ENCODE peak calls at places on chromosomes 1 and 21, in six cellular contexts. I is IMR-90, K is ovary, W is dorsolateral prefrontal cortex, P is MM.1S, O is AG04450. M is an unnamed sample.

GRCh38 chr1:94739521-94740061 is 80.6 kb upstream of the SLC44A3 start:
- DNase-seq in K (no peak), O (peak), P (no peak), I (peak), W (no peak), M (no peak)

GRCh38 chr1:62746809-62747138 is 37.2 kb upstream of the ATG4C start:
- DNase-seq in K (no peak), P (no peak), O (no peak), I (no peak), W (no peak), M (no peak)

GRCh38 chr1:196466656-196467055 is 141.6 kb downstream of the KCNT2 start:
- DNase-seq in K (no peak), W (no peak), P (no peak), I (peak), O (peak), M (no peak)

GRCh38 chr1:164644774-164645634 is 86.0 kb downstream of the PBX1 start:
- DNase-seq in I (peak), P (no peak), O (peak), K (no peak), W (no peak), M (peak)

GRCh38 chr1:161119017-161119378 is 1.1 kb downstream of the NIT1 start:
- DNase-seq in W (no peak), O (no peak), P (no peak), I (no peak), K (peak), M (no peak)

GRCh38 chr1:203186446-203187305 is at the start of gene CHI3L1:
- DNase-seq in I (no peak), O (no peak), P (no peak), W (peak), K (peak), M (peak)

GRCh38 chr21:29449306-29449940 is 150.7 kb downstream of the BACH1 start:
- DNase-seq in K (no peak), O (no peak), W (no peak), I (no peak), P (no peak), M (no peak)

GRCh38 chr1:245956225-245956624 is 550.9 kb downstream of the SMYD3 start:
- DNase-seq in P (no peak), I (peak), O (no peak), K (no peak), W (no peak), M (no peak)

GRCh38 chr1:97999320-97999719 is 78.5 kb upstream of the DPYD start:
- DNase-seq in O (peak), W (no peak), I (peak), K (no peak), P (no peak), M (no peak)

GRCh38 chr1:150415800-150416199 is 51.9 kb downstream of the RPRD2 start:
- DNase-seq in P (peak), K (no peak), W (no peak), I (no peak), O (no peak), M (no peak)

GRCh38 chr1:221783936-221784335 is 42.0 kb upstream of the DUSP10 start:
- DNase-seq in I (no peak), O (no peak), W (no peak), P (no peak), K (no peak), M (no peak)

GRCh38 chr1:207002731-207003146 is 29.8 kb downstream of the C1orf116 start:
- DNase-seq in W (no peak), K (no peak), I (peak), O (no peak), P (no peak), M (no peak)

GRCh38 chr1:56516539-56517252 is 62.7 kb downstream of the PLPP3 start:
- DNase-seq in P (peak), I (peak), W (no peak), O (no peak), K (no peak), M (no peak)

GRCh38 chr1:36996106-36996505 is 38.2 kb downstream of the GRIK3 start:
- DNase-seq in O (no peak), P (no peak), K (no peak), I (no peak), W (no peak), M (no peak)

GRCh38 chr1:183840140-183840539 is 35.2 kb downstream of the RGL1 start:
- DNase-seq in W (no peak), I (peak), K (no peak), O (no peak), P (no peak), M (no peak)

GRCh38 chr1:207810173-207810572 is 58.3 kb downstream of the CD46 start:
- DNase-seq in W (no peak), K (no peak), I (peak), O (no peak), P (no peak), M (no peak)

GRCh38 chr1:167936068-167936929 is at the start of gene DCAF6:
- DNase-seq in I (peak), W (peak), O (peak), K (peak), P (peak), M (peak)

GRCh38 chr21:28091500-28091899 is 901.2 kb downstream of the LTN1 start:
- DNase-seq in W (no peak), O (no peak), I (no peak), P (no peak), K (no peak), M (no peak)

GRCh38 chr1:153548722-153549695 is at the start of gene S100A3:
- DNase-seq in I (peak), O (no peak), W (no peak), K (peak), P (no peak), M (peak)

GRCh38 chr1:61265665-61266064 is 183.3 kb downstream of the NFIA start:
- DNase-seq in P (no peak), W (no peak), I (no peak), K (no peak), O (no peak), M (no peak)

GRCh38 chr21:45997495-45998275 is 16.1 kb downstream of the COL6A1 start:
- DNase-seq in I (no peak), P (no peak), W (peak), K (peak), O (no peak), M (peak)

GRCh38 chr1:25673962-25674928 is 57.7 kb downstream of the MAN1C1 start:
- DNase-seq in K (no peak), O (no peak), P (no peak), I (no peak), W (no peak), M (no peak)

GRCh38 chr1:230875370-230875769 is 7.0 kb upstream of the C1orf198 start:
- DNase-seq in W (no peak), O (no peak), P (no peak), I (no peak), K (no peak), M (no peak)

GRCh38 chr1:72399807-72400206 is 117.5 kb upstream of the NEGR1 start:
- DNase-seq in K (no peak), O (no peak), I (no peak), W (no peak), P (no peak), M (no peak)
- H3K27ac ChIP-seq in K (no peak), O (no peak), I (no peak), W (no peak), P (no peak), M (no peak)

GRCh38 chr1:201481761-201482493 is 12.9 kb upstream of the PHLDA3 start:
- DNase-seq in O (no peak), K (peak), W (peak), P (peak), I (peak), M (peak)
- H3K4me3 ChIP-seq in O (no peak), K (peak), W (peak), P (peak), I (no peak), M (peak)

GRCh38 chr1:34792868-34793727 is at the start of gene GJA4:
- DNase-seq in O (no peak), W (no peak), P (no peak), I (no peak), K (no peak), M (no peak)
- H3K27ac ChIP-seq in O (no peak), W (peak), P (no peak), I (no peak), K (peak), M (peak)

DNA sequence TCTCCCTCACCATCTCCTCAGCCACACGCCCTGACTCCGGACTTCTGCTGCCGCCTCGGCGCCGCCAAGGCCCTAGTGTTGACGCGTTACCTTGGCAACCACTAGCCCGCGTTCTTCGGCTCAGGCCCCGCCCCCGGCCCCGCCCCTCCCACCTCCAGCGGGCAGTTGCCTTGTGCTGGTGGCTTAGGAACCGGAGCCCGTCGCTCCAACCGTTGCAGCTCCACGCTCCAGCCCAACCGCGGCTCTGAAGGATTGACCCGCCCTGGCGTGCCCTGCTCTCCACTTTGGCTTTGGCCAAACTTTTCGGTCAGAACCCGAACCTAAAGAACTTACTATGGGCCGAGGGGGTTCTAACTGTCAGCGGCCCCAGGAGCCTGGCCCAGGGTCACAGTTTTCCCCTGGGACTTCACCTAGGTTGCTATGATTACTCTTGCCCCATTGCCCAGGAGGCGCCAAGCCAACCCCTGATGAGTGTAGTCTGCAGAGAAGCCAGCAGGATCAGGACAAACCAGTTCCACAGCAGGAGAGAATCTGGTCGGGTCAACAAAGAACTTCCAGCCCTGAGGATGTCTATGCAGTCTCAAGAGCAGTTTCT is at the start of gene CFAP45:
- DNase-seq in P (no peak), K (peak), W (no peak), I (peak), O (no peak), M (peak)
- H3K4me3 ChIP-seq in P (no peak), K (no peak), W (no peak), I (no peak), O (no peak), M (no peak)

GRCh38 chr1:223017291-223017690 is 125.8 kb downstream of the TLR5 start:
- DNase-seq in P (no peak), I (no peak), K (no peak), W (no peak), O (no peak), M (no peak)

GRCh38 chr1:223014142-223014873 is 128.7 kb downstream of the TLR5 start:
- DNase-seq in K (no peak), O (no peak), I (no peak), P (no peak), W (no peak), M (no peak)

GRCh38 chr1:223016890-223017289 is 126.2 kb downstream of the TLR5 start:
- DNase-seq in W (no peak), P (no peak), I (no peak), K (no peak), O (no peak), M (no peak)

GRCh38 chr1:223018534-223018933 is 124.5 kb downstream of the TLR5 start:
- DNase-seq in P (no peak), K (no peak), W (no peak), O (no peak), I (no peak), M (no peak)

DNA sequence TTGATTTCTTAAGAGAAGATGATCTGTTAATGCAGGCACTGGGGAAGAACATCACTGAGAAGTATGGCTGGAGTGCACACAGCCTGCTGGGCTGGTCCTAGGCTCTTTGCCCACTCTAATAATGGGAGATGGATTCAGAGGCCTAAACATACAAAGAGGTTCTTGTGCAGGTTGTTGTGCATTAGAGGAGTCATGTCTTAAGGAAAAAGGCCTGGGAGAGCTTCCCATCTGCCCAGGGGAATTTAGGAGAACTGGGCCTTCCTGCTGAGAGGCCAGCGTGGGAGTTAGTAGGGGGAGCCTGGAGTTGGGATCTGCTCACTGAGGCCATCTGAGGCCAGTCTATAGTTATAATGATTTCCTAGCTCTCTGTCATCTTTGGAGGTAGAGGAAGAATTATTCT is 126.7 kb downstream of the TLR5 start:
- DNase-seq in O (no peak), I (no peak), P (no peak), W (no peak), K (no peak), M (no peak)
- H3K27ac ChIP-seq in O (no peak), I (no peak), P (no peak), W (no peak), K (no peak), M (no peak)

GRCh38 chr1:172900359-172900997 is 150.3 kb downstream of the TNFSF18 start:
- DNase-seq in K (no peak), O (no peak), I (no peak), P (no peak), W (no peak), M (no peak)

GRCh38 chr1:172895761-172896160 is 155.0 kb downstream of the TNFSF18 start:
- DNase-seq in I (no peak), O (no peak), W (no peak), P (no peak), K (no peak), M (no peak)

GRCh38 chr1:172898866-172899265 is 151.9 kb downstream of the TNFSF18 start:
- DNase-seq in W (no peak), P (no peak), I (peak), O (no peak), K (no peak), M (no peak)

GRCh38 chr1:172895050-172895460 is 155.7 kb downstream of the TNFSF18 start:
- DNase-seq in K (no peak), I (peak), W (no peak), O (no peak), P (peak), M (no peak)

GRCh38 chr1:172897738-172898137 is 153.0 kb downstream of the TNFSF18 start:
- DNase-seq in O (no peak), K (no peak), W (no peak), P (no peak), I (peak), M (no peak)
- H3K4me3 ChIP-seq in O (no peak), K (no peak), W (no peak), P (no peak), I (no peak), M (no peak)

GRCh38 chr21:35441868-35442582 is 392.9 kb upstream of the RUNX1 start:
- DNase-seq in I (no peak), P (no peak), W (no peak), K (no peak), O (no peak), M (no peak)

GRCh38 chr21:35437941-35438340 is 388.8 kb upstream of the RUNX1 start:
- DNase-seq in K (no peak), I (no peak), O (no peak), P (no peak), W (no peak), M (no peak)

GRCh38 chr21:35438643-35439404 is 389.7 kb upstream of the RUNX1 start:
- DNase-seq in W (no peak), I (peak), K (no peak), O (no peak), P (peak), M (no peak)

DNA sequence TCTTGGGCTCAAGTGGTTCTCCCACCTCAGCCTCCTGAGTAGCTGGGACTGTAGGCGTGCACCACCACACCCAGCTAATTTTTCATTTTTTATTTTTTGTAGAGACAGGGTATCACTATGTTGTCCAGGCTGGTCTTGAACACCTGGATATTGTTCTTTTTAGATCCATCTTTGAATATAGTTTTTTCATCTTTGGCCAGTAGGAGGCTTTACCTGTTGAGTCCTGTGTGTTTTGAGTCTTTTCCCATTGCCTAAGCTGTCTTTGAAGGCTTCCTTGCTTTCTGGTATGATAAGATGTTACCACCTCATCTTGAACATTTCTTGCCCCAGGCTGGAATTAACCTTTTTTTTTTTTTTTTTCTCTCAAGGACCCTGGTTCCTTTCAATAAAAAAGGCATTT is 387.8 kb upstream of the RUNX1 start:
- DNase-seq in O (no peak), K (no peak), W (no peak), I (no peak), P (no peak), M (no peak)
- H3K27ac ChIP-seq in O (no peak), K (no peak), W (no peak), I (no peak), P (no peak), M (no peak)

GRCh38 chr1:116258668-116259419 is 114.2 kb upstream of the ATP1A1 start:
- DNase-seq in O (no peak), W (no peak), K (no peak), I (no peak), P (no peak), M (no peak)

GRCh38 chr1:116260096-116260495 is 112.9 kb upstream of the ATP1A1 start:
- DNase-seq in W (no peak), P (no peak), O (no peak), K (no peak), I (no peak), M (no peak)

GRCh38 chr1:116261227-116261626 is 111.8 kb upstream of the ATP1A1 start:
- DNase-seq in P (no peak), K (no peak), O (no peak), I (no peak), W (no peak), M (no peak)

GRCh38 chr1:116259665-116260064 is 113.4 kb upstream of the ATP1A1 start:
- DNase-seq in K (no peak), P (peak), W (no peak), I (no peak), O (no peak), M (no peak)

DNA sequence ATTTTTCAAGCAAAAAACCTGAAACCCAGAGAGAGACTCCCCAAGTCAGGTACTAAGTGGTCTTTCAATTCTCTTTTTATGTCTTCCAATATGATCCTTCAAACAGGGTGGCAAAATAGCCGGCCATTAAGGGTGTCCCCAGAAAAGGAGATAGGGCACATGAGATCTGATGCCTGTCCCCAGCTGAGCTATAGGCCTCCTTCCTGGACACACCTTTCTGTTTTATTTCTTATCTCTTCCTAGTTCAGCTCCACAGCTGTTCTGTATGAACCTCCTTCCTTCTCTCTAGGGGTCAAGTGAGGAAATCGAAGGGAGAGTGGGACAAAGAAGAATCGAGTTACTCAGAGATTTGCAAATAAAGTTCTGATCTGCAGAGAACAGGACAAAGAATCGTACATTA is 112.4 kb upstream of the ATP1A1 start:
- DNase-seq in K (no peak), P (no peak), I (no peak), O (no peak), W (no peak), M (no peak)
- H3K4me3 ChIP-seq in K (no peak), P (no peak), I (no peak), O (no peak), W (no peak), M (no peak)